ENCODE peak calls at places on chromosomes 2 and 18, in four cellular contexts. G is HCT116, Y is K562, I is HepG2. V is an unnamed sample.
A peak's percentile ranks its signal among the peaks of the same experiment; 100 is the strongest.

GRCh38 chr2:70767094-70767698 is 804 bp downstream of the ADD2 start:
- DNase-seq in G (no peak), I (no peak), Y (peak; percentile 79), V (no peak)

GRCh38 chr2:71846669-71847291 is 300.9 kb downstream of the CYP26B1 start:
- DNase-seq in I (no peak), G (no peak), Y (no peak), V (no peak)

GRCh38 chr2:71800106-71800809 is 346.9 kb downstream of the DYSF start:
- DNase-seq in Y (no peak), I (no peak), G (no peak), V (no peak)

GRCh38 chr2:238869293-238870124 is 21.6 kb downstream of the TWIST2 start:
- DNase-seq in Y (no peak), I (peak; percentile 39), G (no peak), V (peak; percentile 30)

GRCh38 chr2:5121677-5122076 is 570.5 kb upstream of the SOX11 start:
- DNase-seq in Y (no peak), G (no peak), I (no peak), V (no peak)

GRCh38 chr2:8174641-8175257 is 507.1 kb upstream of the ID2 start:
- DNase-seq in I (no peak), Y (no peak), G (no peak), V (no peak)

GRCh38 chr2:149401007-149401406 is 70.6 kb downstream of the LYPD6 start:
- DNase-seq in I (no peak), Y (no peak), G (no peak), V (no peak)

GRCh38 chr2:219099319-219099718 is 38.6 kb upstream of the IHH start:
- DNase-seq in I (no peak), Y (no peak), G (no peak), V (no peak)

GRCh38 chr2:142037744-142038143 is 93.1 kb downstream of the LRP1B start:
- DNase-seq in Y (no peak), G (no peak), I (no peak), V (no peak)

GRCh38 chr2:16249269-16250055 is 309.1 kb downstream of the MYCN start:
- DNase-seq in I (no peak), Y (no peak), G (no peak), V (no peak)

GRCh38 chr2:217127744-217128143 is 267.9 kb upstream of the TNP1 start:
- DNase-seq in G (no peak), Y (no peak), I (no peak), V (no peak)

GRCh38 chr18:62957885-62958472 is 242.6 kb downstream of the PHLPP1 start:
- DNase-seq in I (peak; percentile 46), G (peak; percentile 40), Y (no peak), V (peak; percentile 64)

GRCh38 chr2:130798472-130799221 is 38.1 kb upstream of the ARHGEF4 start:
- DNase-seq in G (no peak), Y (no peak), I (no peak), V (no peak)

GRCh38 chr2:48343571-48344440 is 186.1 kb upstream of the STON1 start:
- DNase-seq in I (peak; percentile 87), G (no peak), Y (no peak), V (peak; percentile 2)

GRCh38 chr2:171531291-171531690 is 9.0 kb downstream of the CYBRD1 start:
- DNase-seq in Y (no peak), G (no peak), I (no peak), V (no peak)

GRCh38 chr2:26892133-26892532 is 44.2 kb downstream of the DPYSL5 start:
- DNase-seq in Y (no peak), I (no peak), G (no peak), V (no peak)

GRCh38 chr2:46796031-46796430 is 119.6 kb downstream of the MCFD2 start:
- DNase-seq in I (no peak), Y (no peak), G (no peak), V (no peak)

GRCh38 chr2:6955523-6956136 is 38.4 kb downstream of the RNF144A start:
- DNase-seq in Y (no peak), G (no peak), I (no peak), V (no peak)

GRCh38 chr2:97748397-97748796 is 35.0 kb downstream of the ZAP70 start:
- DNase-seq in G (no peak), I (peak; percentile 67), Y (peak; percentile 75), V (peak; percentile 24)

GRCh38 chr2:9401059-9401547 is 22.2 kb downstream of the ITGB1BP1 start:
- DNase-seq in G (no peak), I (no peak), Y (no peak), V (no peak)

GRCh38 chr18:33928226-33928625 is 296.5 kb downstream of the NOL4 start:
- DNase-seq in I (no peak), G (no peak), Y (no peak), V (no peak)

GRCh38 chr18:26487437-26487836 is 60.9 kb downstream of the KCTD1 start:
- DNase-seq in I (peak; percentile 63), G (no peak), Y (no peak), V (no peak)

GRCh38 chr2:218964041-218964771 is 4.7 kb downstream of the CDK5R2 start:
- DNase-seq in Y (peak; percentile 46), I (no peak), G (no peak), V (no peak)

GRCh38 chr2:235924675-235925063 is 243.5 kb downstream of the GBX2 start:
- DNase-seq in G (no peak), Y (no peak), I (peak; percentile 91), V (no peak)

GRCh38 chr2:96195410-96196071 is 13.1 kb downstream of the STARD7 start:
- DNase-seq in G (no peak), I (peak; percentile 35), Y (no peak), V (no peak)

GRCh38 chr2:207274541-207274940 is 108.8 kb upstream of the KLF7 start:
- DNase-seq in I (no peak), G (no peak), Y (no peak), V (no peak)
- TF ChIP-seq JUND in I (no peak), G (no peak), Y (no peak), V (no peak)

GRCh38 chr2:191217580-191217979 is 27.6 kb upstream of the MYO1B start:
- DNase-seq in G (no peak), I (peak; percentile 35), Y (no peak), V (peak; percentile 54)
- TF ChIP-seq JUND in G (peak; percentile 24), I (no peak), Y (no peak), V (no peak)

GRCh38 chr2:108404784-108405397 is 27.1 kb downstream of the SULT1C4 start:
- DNase-seq in G (no peak), I (no peak), Y (no peak), V (no peak)
- TF ChIP-seq JUND in G (no peak), I (no peak), Y (no peak), V (no peak)

DNA sequence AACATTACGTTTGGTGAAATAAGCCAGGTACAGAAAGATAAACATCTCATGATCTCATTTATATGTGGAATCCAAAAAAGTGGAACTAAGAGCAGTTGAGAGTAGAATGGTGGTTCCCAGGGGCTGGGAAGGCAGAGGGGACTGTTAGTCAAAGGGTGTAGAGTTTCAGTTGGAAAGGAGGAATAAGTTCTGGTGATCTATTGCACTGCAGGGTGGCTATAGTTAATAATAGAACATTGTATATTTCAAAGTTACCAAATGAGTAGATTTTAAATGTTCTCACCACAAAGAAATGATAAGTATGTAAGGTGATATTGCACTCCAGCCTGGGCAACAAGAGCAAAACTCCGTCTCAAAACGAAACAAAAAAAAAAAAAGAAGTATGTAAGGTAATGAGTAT is 260.1 kb upstream of the RAB6C start:
- DNase-seq in Y (no peak), I (no peak), G (no peak), V (no peak)
- TF ChIP-seq JUND in Y (no peak), I (no peak), G (no peak), V (no peak)

GRCh38 chr18:22168360-22168921 is 948 bp upstream of the GATA6 start:
- DNase-seq in Y (peak; percentile 62), G (no peak), I (peak; percentile 28), V (peak; percentile 55)

GRCh38 chr18:22167471-22168151 is 1.8 kb upstream of the GATA6 start:
- DNase-seq in Y (no peak), I (no peak), G (no peak), V (no peak)

GRCh38 chr18:22169889-22170420 is 566 bp downstream of the GATA6 start:
- DNase-seq in G (no peak), I (peak; percentile 7), Y (peak; percentile 35), V (peak; percentile 20)

GRCh38 chr18:22170421-22171262 is 1.3 kb downstream of the GATA6 start:
- DNase-seq in G (no peak), I (peak; percentile 13), Y (no peak), V (peak; percentile 55)

GRCh38 chr18:22169011-22169888 is at the start of gene GATA6:
- DNase-seq in G (peak; percentile 85), Y (peak; percentile 73), I (peak; percentile 84), V (peak; percentile 99)
- TF ChIP-seq JUND in G (no peak), Y (no peak), I (no peak), V (no peak)

DNA sequence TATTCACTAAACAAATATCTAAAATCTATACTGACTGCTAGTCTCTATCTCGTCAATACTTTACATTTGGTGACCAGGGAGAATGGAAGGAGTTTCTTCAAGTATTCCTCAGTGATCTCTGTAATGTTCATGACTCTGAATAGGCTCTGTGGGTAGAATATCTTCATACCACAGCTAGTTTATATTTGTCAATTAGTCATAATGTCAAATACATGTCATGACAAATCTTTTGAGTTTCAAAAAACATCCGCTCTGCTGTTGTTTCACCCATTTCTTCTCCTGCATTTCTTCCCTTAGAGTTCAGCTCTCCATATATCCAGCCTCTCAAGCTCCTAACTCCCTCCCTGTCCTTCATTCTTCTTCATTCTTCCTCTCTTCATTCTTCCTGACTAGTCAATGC is 206.5 kb upstream of the FANCL start:
- DNase-seq in I (no peak), Y (no peak), G (no peak), V (no peak)
- TF ChIP-seq JUND in I (no peak), Y (no peak), G (no peak), V (no peak)